ENCODE peak calls at places on chromosomes 11 and 22, in six cellular contexts. O is amygdala; I is pulmonary artery endothelial cell; V is HL-60; M is activated naive CD4-positive, alpha-beta T cell treated with anti-CD3 and anti-CD28 coated beads, Interleukin-2, amount 50 U/mL, for 16 hours; F is stimulated activated CD4-positive, alpha-beta T cell treated with anti-CD3 and anti-CD28 coated beads, Interleukin-4, amount 100 ng/mL, for 48 hours. J is an unnamed sample.

GRCh38 chr22:35205956-35206355 is 51.3 kb upstream of the HMGXB4 start:
- DNase-seq in O (no peak), I (no peak), V (no peak), M (no peak), F (no peak), J (no peak)

GRCh38 chr11:35845860-35846259 is 98.0 kb upstream of the LDLRAD3 start:
- DNase-seq in O (no peak), I (no peak), V (no peak), M (no peak), F (no peak), J (no peak)

GRCh38 chr11:76761959-76762358 is 21.2 kb upstream of the TSKU start:
- DNase-seq in O (no peak), I (no peak), V (no peak), M (no peak), F (no peak), J (peak; percentile 13)

GRCh38 chr11:128653828-128654231 is 40.0 kb upstream of the FLI1 start:
- DNase-seq in O (peak; percentile 14), I (no peak), V (no peak), M (no peak), F (no peak), J (no peak)

GRCh38 chr11:131748146-131749050 is 378.0 kb downstream of the NTM start:
- DNase-seq in O (peak; percentile 84), I (peak; percentile 50), V (peak; percentile 21), M (no peak), F (peak; percentile 26), J (no peak)

GRCh38 chr11:44542372-44542771 is 23.1 kb upstream of the CD82 start:
- DNase-seq in O (no peak), I (no peak), V (no peak), M (no peak), F (no peak), J (no peak)

GRCh38 chr22:39820266-39820665 is 73.3 kb downstream of the ENTHD1 start:
- DNase-seq in O (no peak), I (peak; percentile 20), V (no peak), M (no peak), F (no peak), J (no peak)

GRCh38 chr11:17593466-17594245 is 46.6 kb downstream of the OTOG start:
- DNase-seq in O (no peak), I (no peak), V (no peak), M (no peak), F (no peak), J (peak; percentile 43)

GRCh38 chr22:39380331-39380730 is 19.2 kb upstream of the TAB1 start:
- DNase-seq in O (no peak), I (no peak), V (no peak), M (no peak), F (no peak), J (no peak)

GRCh38 chr11:134069996-134070845 is 1.3 kb downstream of the JAM3 start:
- DNase-seq in O (peak; percentile 67), I (no peak), V (no peak), M (no peak), F (no peak), J (no peak)

GRCh38 chr11:3135491-3136440 is 29.3 kb downstream of the OSBPL5 start:
- DNase-seq in O (no peak), I (no peak), V (no peak), M (peak; percentile 4), F (no peak), J (peak; percentile 43)

J was measured in activated effector memory CD4-positive, alpha-beta T cell treated with anti-CD3 and anti-CD28 coated beads, Interleukin-2, amount 50 U/mL, for 16 hours.